ENCODE peak calls at places on chromosomes 3 and 15, in ten cellular contexts. K is astrocyte of the spinal cord, E is testis, F is A549, W is uterus, V is OCI-LY7, P is fibroblast of mammary gland, Q is coronary artery, O is AG09309, B is psoas muscle. J is an unnamed sample.

GRCh38 chr3:11720220-11721113 is 76.8 kb upstream of the VGLL4 start:
- DNase-seq in K (peak; percentile 69), E (peak; percentile 64), F (peak; percentile 71), W (peak; percentile 75), V (peak; percentile 78), P (peak; percentile 48), Q (peak; percentile 91), O (no peak), B (peak; percentile 75), J (peak; percentile 71)

GRCh38 chr15:56366211-56366610 is 985 bp downstream of the TEX9 start:
- DNase-seq in K (no peak), E (no peak), F (no peak), W (no peak), V (no peak), P (no peak), Q (no peak), O (no peak), B (no peak), J (no peak)

GRCh38 chr3:119604878-119605277 is 7.2 kb downstream of the PLA1A start:
- DNase-seq in K (peak; percentile 75), E (no peak), F (no peak), W (no peak), V (no peak), P (peak; percentile 63), Q (no peak), O (no peak), B (no peak), J (peak; percentile 75)

GRCh38 chr15:66387176-66388056 is 704 bp downstream of the MAP2K1 start:
- DNase-seq in K (peak; percentile 76), E (peak; percentile 65), F (peak; percentile 90), W (peak; percentile 65), V (peak; percentile 67), P (peak; percentile 68), Q (peak; percentile 85), O (peak; percentile 20), B (peak; percentile 86), J (peak; percentile 64)

GRCh38 chr3:16060945-16061344 is 113.5 kb upstream of the GALNT15 start:
- DNase-seq in K (peak; percentile 93), E (peak; percentile 51), F (peak; percentile 44), W (peak; percentile 79), V (no peak), P (peak; percentile 98), Q (no peak), O (peak; percentile 78), B (peak; percentile 81), J (peak; percentile 90)

GRCh38 chr15:94829887-94830884 is 598.8 kb downstream of the MCTP2 start:
- DNase-seq in K (no peak), E (no peak), F (no peak), W (no peak), V (no peak), P (no peak), Q (no peak), O (no peak), B (no peak), J (no peak)

GRCh38 chr3:100896994-100897393 is 96.2 kb downstream of the ABI3BP start:
- DNase-seq in K (no peak), E (no peak), F (no peak), W (no peak), V (no peak), P (no peak), Q (no peak), O (no peak), B (no peak), J (no peak)

GRCh38 chr3:152434142-152434541 is 165.4 kb downstream of the MBNL1 start:
- DNase-seq in K (no peak), E (no peak), F (no peak), W (no peak), V (no peak), P (no peak), Q (no peak), O (no peak), B (no peak), J (no peak)

GRCh38 chr3:52288674-52289073 is 1.0 kb downstream of the GLYCTK start:
- DNase-seq in K (no peak), E (no peak), F (no peak), W (no peak), V (no peak), P (no peak), Q (no peak), O (no peak), B (no peak), J (no peak)

GRCh38 chr3:52289747-52290595 is 2.3 kb downstream of the GLYCTK start:
- DNase-seq in K (no peak), E (no peak), F (no peak), W (no peak), V (no peak), P (no peak), Q (no peak), O (no peak), B (no peak), J (no peak)

GRCh38 chr3:52289338-52289746 is 1.7 kb downstream of the GLYCTK start:
- DNase-seq in K (no peak), E (no peak), F (no peak), W (no peak), V (no peak), P (no peak), Q (no peak), O (no peak), B (no peak), J (no peak)

GRCh38 chr3:52290596-52291507 is 3.2 kb downstream of the GLYCTK start:
- DNase-seq in K (no peak), E (no peak), F (no peak), W (no peak), V (no peak), P (no peak), Q (no peak), O (no peak), B (no peak), J (no peak)

GRCh38 chr3:52286777-52287110 is 884 bp upstream of the GLYCTK start:
- DNase-seq in K (no peak), E (no peak), F (no peak), W (peak; percentile 22), V (no peak), P (peak; percentile 72), Q (peak; percentile 69), O (no peak), B (no peak), J (peak; percentile 62)
- H3K4me3 ChIP-seq in K (peak overlapping the region; percentile 71), E (no peak overlapping the region), F (peak overlapping the region; percentile 83), W (peak overlapping the region; percentile 96), V (peak overlapping the region; percentile 83), P (peak overlapping the region; percentile 93), Q (peak overlapping the region; percentile 85), O (peak overlapping the region; percentile 97), B (peak overlapping the region; percentile 80), J (peak overlapping the region; percentile 93)

GRCh38 chr3:137409584-137409983 is 354.5 kb upstream of the SOX14 start:
- DNase-seq in K (no peak), E (no peak), F (no peak), W (no peak), V (no peak), P (no peak), Q (no peak), O (no peak), B (no peak), J (no peak)
- TF ChIP-seq CTCF in K (no peak), E (no peak), F (no peak), W (no peak), V (peak; percentile 64), P (no peak), Q (no peak), O (no peak), B (no peak), J (no peak)

GRCh38 chr15:68601206-68602197 is 22.7 kb downstream of the CORO2B start:
- DNase-seq in K (peak; percentile 57), E (peak; percentile 53), F (no peak), W (no peak), V (no peak), P (peak; percentile 75), Q (no peak), O (no peak), B (no peak), J (peak; percentile 82)

GRCh38 chr15:68599560-68600071 is 20.8 kb downstream of the CORO2B start:
- DNase-seq in K (peak; percentile 84), E (peak; percentile 45), F (no peak), W (no peak), V (peak; percentile 55), P (peak; percentile 85), Q (no peak), O (no peak), B (peak; percentile 46), J (peak; percentile 63)

GRCh38 chr15:68603951-68604350 is 25.2 kb downstream of the CORO2B start:
- DNase-seq in K (no peak), E (no peak), F (no peak), W (no peak), V (no peak), P (no peak), Q (no peak), O (no peak), B (no peak), J (peak; percentile 52)

GRCh38 chr15:68599153-68599545 is 20.4 kb downstream of the CORO2B start:
- DNase-seq in K (no peak), E (no peak), F (no peak), W (no peak), V (no peak), P (no peak), Q (no peak), O (no peak), B (peak; percentile 1), J (no peak)

DNA sequence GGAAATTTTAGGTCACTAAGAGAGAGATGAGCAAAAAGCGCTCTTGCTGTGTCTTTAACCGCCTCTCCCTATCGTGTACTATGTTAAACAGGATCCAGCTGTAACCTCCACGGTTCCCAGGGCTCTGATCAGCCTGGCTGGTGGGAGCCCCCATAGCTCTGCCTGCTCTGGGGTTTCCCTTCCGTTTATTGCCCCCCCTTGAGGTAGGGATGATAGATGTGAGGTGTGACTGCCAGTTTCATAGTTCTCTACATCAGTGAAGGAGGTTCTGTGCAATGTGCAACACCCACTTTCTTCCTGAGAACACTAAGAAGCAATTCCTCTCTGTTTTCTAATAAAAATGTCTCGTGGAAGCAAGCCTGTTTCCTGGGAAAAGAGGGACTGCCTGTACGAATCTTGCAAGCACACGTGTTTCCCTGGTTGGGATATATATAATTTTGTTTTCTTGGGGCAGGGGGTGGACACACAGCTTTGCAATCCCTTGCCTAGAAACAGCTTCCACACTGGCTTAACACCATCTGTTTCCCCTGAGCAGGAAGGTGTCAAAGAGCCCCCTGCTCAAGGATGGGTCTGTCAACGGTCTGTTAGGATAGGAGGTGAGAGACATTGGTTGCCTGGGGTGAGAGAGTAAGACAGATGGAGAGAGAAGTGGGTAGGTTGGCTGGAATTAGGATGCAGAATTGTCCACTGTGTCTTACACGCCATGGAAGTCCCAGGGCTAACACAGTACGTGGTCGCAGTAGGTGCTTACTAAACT is 23.9 kb downstream of the CORO2B start:
- DNase-seq in K (no peak), E (no peak), F (no peak), W (no peak), V (no peak), P (no peak), Q (no peak), O (no peak), B (no peak), J (no peak)
- H3K4me3 ChIP-seq in K (no peak overlapping the region), E (no peak overlapping the region), F (no peak overlapping the region), W (no peak overlapping the region), V (no peak overlapping the region), P (no peak overlapping the region), Q (no peak overlapping the region), O (no peak overlapping the region), B (no peak overlapping the region), J (no peak overlapping the region)

DNA sequence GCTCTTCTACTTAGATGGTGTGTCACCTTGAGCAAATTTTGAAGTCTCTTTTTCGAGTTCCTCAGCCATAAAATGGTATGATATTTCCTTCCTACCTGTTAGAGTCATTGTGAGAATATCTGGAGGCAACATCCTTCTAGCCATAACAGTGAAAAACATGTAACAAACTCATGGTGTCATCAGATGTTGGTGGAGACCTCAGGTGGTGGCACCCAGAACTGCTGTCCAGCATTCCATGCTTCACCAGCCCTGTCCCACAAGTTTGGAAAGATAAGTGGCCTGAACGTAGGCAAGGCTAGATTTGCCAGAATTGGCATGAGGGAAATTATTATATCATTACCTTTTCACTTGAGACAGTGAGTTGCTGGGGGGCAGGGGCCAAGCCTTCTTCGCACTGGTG is 30.4 kb downstream of the GASK1A start:
- DNase-seq in K (no peak), E (no peak), F (no peak), W (no peak), V (no peak), P (no peak), Q (no peak), O (no peak), B (no peak), J (no peak)
- TF ChIP-seq CTCF in K (no peak), E (no peak), F (no peak), W (no peak), V (no peak), P (no peak), Q (no peak), O (no peak), B (no peak), J (no peak)

J was measured in fibroblast of pulmonary artery.